ENCODE peak calls at places on chromosomes 6 and 20, in ten cellular contexts. Z is mucosa of gallbladder; T is non-pigmented ciliary epithelial cell; V is AG09309; L is activated CD4-positive, alpha-beta T cell treated with anti-CD3 and anti-CD28 coated beads for 48 hours; I is NCI-H774; F is stimulated activated naive CD8-positive, alpha-beta T cell treated with anti-CD3 and anti-CD28 coated beads, Interleukin-15, amount 100 ng/mL, for 72 hours; U is amygdala; X is stimulated activated CD4-positive, alpha-beta T cell treated with anti-CD3 and anti-CD28 coated beads, Interleukin-2, amount 100 ng/mL, for 48 hours; M is HTR-8/SVneo. O is an unnamed sample.

GRCh38 chr6:144797881-144798589 is 512.9 kb downstream of the UTRN start:
- DNase-seq in Z (no peak), T (peak), V (peak), L (no peak), I (no peak), F (no peak), U (no peak), X (no peak), M (peak), O (no peak)

GRCh38 chr6:81515562-81516453 is 236.7 kb downstream of the TENT5A start:
- DNase-seq in Z (no peak), T (peak), V (peak), L (no peak), I (no peak), F (no peak), U (no peak), X (no peak), M (no peak), O (no peak)

GRCh38 chr6:44041461-44042260 is 85.6 kb downstream of the MRPL14 start:
- DNase-seq in Z (peak), T (peak), V (peak), L (no peak), I (no peak), F (no peak), U (no peak), X (no peak), M (peak), O (no peak)

GRCh38 chr6:42032366-42032765 is 18.0 kb upstream of the TAF8 start:
- DNase-seq in Z (no peak), T (no peak), V (no peak), L (no peak), I (no peak), F (no peak), U (no peak), X (no peak), M (no peak), O (no peak)

GRCh38 chr20:48319943-48320584 is 507.7 kb downstream of the PREX1 start:
- DNase-seq in Z (no peak), T (no peak), V (no peak), L (no peak), I (no peak), F (no peak), U (no peak), X (no peak), M (no peak), O (no peak)

GRCh38 chr6:113564401-113565161 is 292.6 kb upstream of the MARCKS start:
- DNase-seq in Z (peak), T (peak), V (peak), L (no peak), I (peak), F (no peak), U (peak), X (no peak), M (peak), O (no peak)

GRCh38 chr6:111114484-111114883 is 27.2 kb downstream of the SLC16A10 start:
- DNase-seq in Z (no peak), T (no peak), V (no peak), L (no peak), I (no peak), F (no peak), U (no peak), X (no peak), M (no peak), O (no peak)

GRCh38 chr20:382291-383115 is 1.9 kb downstream of the TRIB3 start:
- DNase-seq in Z (no peak), T (no peak), V (no peak), L (no peak), I (no peak), F (no peak), U (no peak), X (no peak), M (no peak), O (no peak)

GRCh38 chr20:483791-484644 is 21.7 kb upstream of the TBC1D20 start:
- DNase-seq in Z (no peak), T (no peak), V (no peak), L (no peak), I (no peak), F (no peak), U (no peak), X (no peak), M (no peak), O (no peak)

GRCh38 chr6:127342946-127343752 is at the start of gene ECHDC1:
- DNase-seq in Z (peak), T (no peak), V (no peak), L (peak), I (peak), F (peak), U (peak), X (peak), M (peak), O (peak)

GRCh38 chr20:60131375-60131774 is 173.2 kb downstream of the CDH26 start:
- DNase-seq in Z (no peak), T (no peak), V (no peak), L (no peak), I (no peak), F (no peak), U (no peak), X (no peak), M (no peak), O (no peak)

GRCh38 chr6:126983779-126984178 is 134.7 kb upstream of the RSPO3 start:
- DNase-seq in Z (no peak), T (no peak), V (no peak), L (no peak), I (no peak), F (no peak), U (no peak), X (no peak), M (no peak), O (no peak)

GRCh38 chr6:157110620-157111019 is 212.7 kb downstream of the TMEM242 start:
- DNase-seq in Z (no peak), T (peak), V (peak), L (no peak), I (no peak), F (no peak), U (no peak), X (no peak), M (no peak), O (no peak)

GRCh38 chr20:3797592-3798404 is 1.7 kb downstream of the CDC25B start:
- DNase-seq in Z (no peak), T (no peak), V (no peak), L (peak), I (no peak), F (peak), U (no peak), X (no peak), M (no peak), O (no peak)

GRCh38 chr20:58619847-58620431 is 31.1 kb upstream of the STX16 start:
- DNase-seq in Z (no peak), T (no peak), V (no peak), L (no peak), I (no peak), F (no peak), U (no peak), X (no peak), M (no peak), O (no peak)

GRCh38 chr6:144725731-144726522 is 440.8 kb downstream of the UTRN start:
- DNase-seq in Z (no peak), T (no peak), V (no peak), L (peak), I (no peak), F (peak), U (no peak), X (no peak), M (peak), O (no peak)

GRCh38 chr6:159778542-159778941 is 10.9 kb downstream of the TCP1 start:
- DNase-seq in Z (no peak), T (no peak), V (no peak), L (no peak), I (no peak), F (no peak), U (no peak), X (no peak), M (no peak), O (no peak)

GRCh38 chr6:50120300-50120699 is 70.6 kb upstream of the DEFB112 start:
- DNase-seq in Z (no peak), T (no peak), V (no peak), L (no peak), I (no peak), F (no peak), U (no peak), X (no peak), M (no peak), O (no peak)

GRCh38 chr6:131258816-131259476 is 123.7 kb downstream of the AKAP7 start:
- DNase-seq in Z (peak), T (no peak), V (no peak), L (no peak), I (no peak), F (no peak), U (no peak), X (no peak), M (no peak), O (no peak)

GRCh38 chr6:157159339-157159738 is 164.0 kb downstream of the TMEM242 start:
- DNase-seq in Z (no peak), T (no peak), V (no peak), L (no peak), I (no peak), F (no peak), U (no peak), X (no peak), M (no peak), O (no peak)